ENCODE peak calls at places on chromosome 2, in four cellular contexts. C, H, X and Z are unnamed samples.

GRCh38 chr2:205683179-205683978 is 1.1 kb downstream of the NRP2 start:
- DNase-seq in C (no peak), X (peak; percentile 40), H (no peak), Z (no peak)

GRCh38 chr2:100606740-100607343 is 44.0 kb downstream of the PDCL3 start:
- DNase-seq in C (peak; percentile 52), H (peak; percentile 52), X (peak; percentile 75), Z (no peak)

GRCh38 chr2:10903861-10904210 is 7.9 kb upstream of the KCNF1 start:
- DNase-seq in C (no peak), H (no peak), X (no peak), Z (no peak)

GRCh38 chr2:174750923-174751441 is 13.3 kb downstream of the CHRNA1 start:
- DNase-seq in H (no peak), C (no peak), X (no peak), Z (peak; percentile 56)

GRCh38 chr2:25618676-25619075 is 54.7 kb downstream of the DTNB start:
- DNase-seq in X (no peak), C (no peak), H (peak; percentile 84), Z (no peak)

GRCh38 chr2:158969717-158970521 is 1.5 kb downstream of the TANC1 start:
- DNase-seq in X (no peak), C (no peak), H (no peak), Z (no peak)

GRCh38 chr2:205482399-205483065 is 199.8 kb upstream of the NRP2 start:
- DNase-seq in X (peak; percentile 74), C (no peak), H (no peak), Z (no peak)

GRCh38 chr2:112182581-112183034 is 44.4 kb downstream of the FBLN7 start:
- DNase-seq in X (no peak), C (no peak), H (no peak), Z (no peak)

GRCh38 chr2:179861027-179861776 is at the start of gene ZNF385B:
- DNase-seq in X (peak; percentile 77), H (no peak), C (no peak), Z (no peak)

GRCh38 chr2:17667898-17668297 is 85.7 kb downstream of the SMC6 start:
- DNase-seq in C (no peak), X (no peak), H (no peak), Z (no peak)

GRCh38 chr2:215374642-215375466 is 61.0 kb downstream of the FN1 start:
- DNase-seq in H (no peak), X (no peak), C (no peak), Z (no peak)

GRCh38 chr2:29114514-29114840 is 738 bp upstream of the CLIP4 start:
- DNase-seq in C (no peak), X (no peak), H (no peak), Z (no peak)

GRCh38 chr2:86518498-86518897 is 44.7 kb downstream of the CHMP3 start:
- DNase-seq in X (no peak), C (no peak), H (peak; percentile 39), Z (no peak)

GRCh38 chr2:15602393-15602792 is 10.7 kb downstream of the DDX1 start:
- DNase-seq in H (no peak), C (no peak), X (no peak), Z (no peak)

GRCh38 chr2:147634801-147635200 is 210.0 kb upstream of the ACVR2A start:
- DNase-seq in X (no peak), H (no peak), C (no peak), Z (no peak)

GRCh38 chr2:165440367-165440766 is 29.1 kb upstream of the CSRNP3 start:
- DNase-seq in X (no peak), C (no peak), H (no peak), Z (no peak)

GRCh38 chr2:241797441-241798080 is 11.4 kb upstream of the NEU4 start:
- DNase-seq in H (no peak), X (no peak), C (no peak), Z (no peak)

GRCh38 chr2:168165418-168165817 is 82.0 kb downstream of the STK39 start:
- DNase-seq in H (no peak), C (no peak), X (no peak), Z (no peak)

GRCh38 chr2:159035790-159036411 is 67.5 kb downstream of the TANC1 start:
- DNase-seq in C (peak; percentile 34), H (peak; percentile 83), X (no peak), Z (no peak)

DNA sequence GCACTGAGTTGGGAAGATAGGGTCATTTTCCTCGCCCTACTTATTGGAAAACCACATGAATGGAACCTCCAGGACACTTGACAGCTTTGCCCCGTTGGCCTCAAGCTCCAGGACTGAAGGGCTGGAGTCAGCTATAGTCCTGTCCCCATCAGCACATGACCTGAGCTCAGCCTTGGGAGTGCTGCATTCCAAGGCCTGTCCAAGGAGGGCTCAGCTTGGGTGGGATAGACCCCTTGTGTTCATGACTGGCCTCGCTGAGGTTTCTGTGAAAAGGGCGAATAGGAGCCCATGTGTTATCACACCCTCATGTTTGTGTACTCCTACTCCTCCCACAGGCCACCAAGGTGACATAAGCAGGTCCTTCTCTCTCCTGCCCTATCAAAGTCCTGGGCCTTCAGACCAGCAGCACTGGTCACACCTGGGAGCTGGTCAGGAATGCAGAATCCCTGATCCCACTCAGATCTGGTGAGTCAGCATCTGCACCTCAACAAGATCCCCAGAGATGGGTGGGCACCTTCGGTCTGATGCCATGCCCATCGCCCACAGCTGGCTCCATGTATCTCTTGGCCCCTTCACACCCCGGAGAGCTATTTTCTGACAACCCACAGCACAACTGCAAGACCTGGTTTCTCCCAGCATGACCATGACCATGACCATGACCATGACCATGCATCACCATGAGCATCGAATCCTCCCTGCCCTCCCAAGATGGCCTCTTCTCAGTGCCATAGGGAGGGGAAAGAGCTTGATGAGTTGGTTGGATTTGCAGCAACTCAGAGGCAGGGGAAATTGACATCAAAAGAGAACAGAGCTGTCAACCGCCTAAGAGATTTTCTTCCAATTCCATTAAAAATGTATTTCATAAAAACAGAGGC is 83.0 kb upstream of the RAB6C start:
- DNase-seq in X (no peak), H (no peak), C (no peak), Z (no peak)
- TF ChIP-seq JUND in X (no peak), H (no peak), C (no peak), Z (no peak)

GRCh38 chr2:240435955-240436625 is 627 bp downstream of the GPC1 start:
- DNase-seq in X (no peak), C (no peak), H (no peak), Z (no peak)

GRCh38 chr2:240433973-240434727 is 1.3 kb upstream of the GPC1 start:
- DNase-seq in X (no peak), C (peak; percentile 30), H (no peak), Z (no peak)

GRCh38 chr2:240436626-240437180 is 1.2 kb downstream of the GPC1 start:
- DNase-seq in H (no peak), C (no peak), X (peak; percentile 66), Z (no peak)

GRCh38 chr2:240434728-240435456 is 571 bp upstream of the GPC1 start:
- DNase-seq in X (peak; percentile 95), C (peak; percentile 93), H (peak; percentile 52), Z (no peak)

GRCh38 chr2:240435457-240435954 is at the start of gene GPC1:
- DNase-seq in C (peak; percentile 93), H (peak; percentile 40), X (peak; percentile 75), Z (no peak)
- TF ChIP-seq HDAC2 in C (no peak), H (no peak), X (no peak), Z (no peak)

DNA sequence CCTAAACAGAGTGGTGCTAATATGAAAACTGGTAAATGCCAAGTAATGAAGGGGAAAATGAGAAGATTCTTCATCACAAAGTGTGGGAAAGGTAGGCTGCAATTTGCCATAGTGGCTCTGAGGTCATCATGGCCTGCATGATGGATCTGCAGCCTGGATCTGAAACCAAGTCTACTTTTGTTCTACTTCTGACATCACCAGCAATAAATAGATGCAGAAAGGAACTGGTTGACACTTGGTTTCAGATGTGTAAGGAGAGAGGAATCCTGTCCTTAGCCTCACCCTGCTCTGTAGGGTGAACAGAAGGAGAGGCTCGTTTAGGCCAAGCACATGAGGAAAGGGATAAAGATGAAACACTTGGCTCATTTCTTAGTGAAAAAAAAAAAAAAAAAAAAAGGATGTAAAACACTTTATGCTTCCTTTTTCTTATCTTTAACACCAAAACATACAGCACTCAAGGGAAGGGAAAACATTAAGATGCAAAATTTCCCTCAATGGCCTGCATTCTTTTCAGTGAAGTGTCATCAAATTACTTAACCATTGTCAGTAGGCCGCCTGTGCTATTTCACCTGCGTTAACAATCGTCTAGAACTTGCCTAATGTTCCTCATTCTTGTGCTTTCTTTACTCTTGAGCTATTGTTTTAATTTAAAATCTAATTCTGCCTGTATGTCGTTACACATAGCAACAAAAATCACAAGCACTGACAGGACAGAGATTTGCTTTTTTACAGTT is 3.9 kb downstream of the NEB start:
- DNase-seq in H (no peak), X (no peak), C (no peak), Z (no peak)
- TF ChIP-seq JUND in H (no peak), X (no peak), C (no peak), Z (no peak)

GRCh38 chr2:4528773-4529172 is 825.4 kb downstream of the DCDC2C start:
- DNase-seq in X (no peak), C (no peak), H (no peak), Z (no peak)
- TF ChIP-seq HDAC2 in X (no peak), C (no peak), H (no peak), Z (no peak)

GRCh38 chr2:203040966-203041521 is 26.4 kb downstream of the NBEAL1 start:
- DNase-seq in C (no peak), X (no peak), H (peak; percentile 69), Z (no peak)
- TF ChIP-seq JUND in C (no peak), X (no peak), H (no peak), Z (no peak)

GRCh38 chr2:85134255-85135065 is 1.3 kb downstream of the TCF7L1 start:
- DNase-seq in H (no peak), X (peak; percentile 74), C (peak; percentile 10), Z (no peak)

GRCh38 chr2:85133751-85134254 is 611 bp downstream of the TCF7L1 start:
- DNase-seq in X (peak; percentile 71), H (no peak), C (peak; percentile 51), Z (no peak)

GRCh38 chr2:85132392-85132791 is 800 bp upstream of the TCF7L1 start:
- DNase-seq in X (no peak), H (no peak), C (no peak), Z (no peak)

GRCh38 chr2:85131116-85131515 is 2.1 kb upstream of the TCF7L1 start:
- DNase-seq in X (no peak), H (peak; percentile 37), C (no peak), Z (no peak)

GRCh38 chr2:85132834-85133637 is at the start of gene TCF7L1:
- DNase-seq in C (peak; percentile 79), H (peak; percentile 35), X (peak; percentile 96), Z (no peak)
- TF ChIP-seq HDAC2 in C (no peak), H (no peak), X (peak; percentile 76), Z (no peak)

GRCh38 chr2:233422050-233422639 is 67.9 kb downstream of the DGKD start:
- DNase-seq in C (peak; percentile 20), H (no peak), X (peak; percentile 42), Z (peak; percentile 66)

GRCh38 chr2:233422649-233423435 is 68.5 kb downstream of the DGKD start:
- DNase-seq in H (no peak), C (no peak), X (no peak), Z (no peak)

GRCh38 chr2:233423436-233423860 is 69.2 kb downstream of the DGKD start:
- DNase-seq in X (peak; percentile 35), H (no peak), C (no peak), Z (no peak)

GRCh38 chr2:233426619-233427342 is 72.5 kb downstream of the DGKD start:
- DNase-seq in H (peak; percentile 72), C (peak; percentile 63), X (peak; percentile 26), Z (no peak)

GRCh38 chr2:233424028-233424951 is 70.0 kb downstream of the DGKD start:
- DNase-seq in C (no peak), H (no peak), X (peak; percentile 35), Z (no peak)
- TF ChIP-seq JUND in C (no peak), H (no peak), X (no peak), Z (no peak)